ENCODE peak calls at places on chromosome 1, in four cellular contexts. G is HT1080, Z is progenitor cell of endocrine pancreas, M is RWPE1. O is an unnamed sample.

GRCh38 chr1:77350012-77350411 is 68.2 kb downstream of the AK5 start:
- DNase-seq in Z (no peak), M (no peak), G (no peak), O (no peak)

GRCh38 chr1:9338354-9339250 is 45.9 kb downstream of the SPSB1 start:
- DNase-seq in Z (no peak), G (no peak), M (no peak), O (no peak)

GRCh38 chr1:25037174-25038074 is 107.3 kb upstream of the RUNX3 start:
- DNase-seq in G (peak; percentile 59), M (peak; percentile 60), Z (no peak), O (peak; percentile 33)

GRCh38 chr1:65894738-65895605 is 102.3 kb downstream of the PDE4B start:
- DNase-seq in M (no peak), G (no peak), Z (no peak), O (no peak)

GRCh38 chr1:94675373-94675772 is 133.8 kb upstream of the F3 start:
- DNase-seq in G (no peak), M (no peak), Z (no peak), O (no peak)

GRCh38 chr1:114002492-114003290 is 23.4 kb downstream of the OLFML3 start:
- DNase-seq in M (no peak), Z (no peak), G (no peak), O (no peak)

GRCh38 chr1:48681476-48682305 is 95.0 kb downstream of the BEND5 start:
- DNase-seq in M (no peak), G (peak; percentile 70), Z (no peak), O (no peak)

GRCh38 chr1:60978421-60979357 is 103.7 kb upstream of the NFIA start:
- DNase-seq in M (peak; percentile 52), Z (no peak), G (peak; percentile 30), O (no peak)

GRCh38 chr1:147550302-147550937 is 9.1 kb downstream of the BCL9 start:
- DNase-seq in G (no peak), Z (no peak), M (no peak), O (no peak)

GRCh38 chr1:170067253-170067819 is 7.2 kb downstream of the KIFAP3 start:
- DNase-seq in Z (no peak), M (no peak), G (no peak), O (no peak)

GRCh38 chr1:22410928-22411495 is 40.6 kb upstream of the ZBTB40 start:
- DNase-seq in G (no peak), M (no peak), Z (no peak), O (no peak)

GRCh38 chr1:227895828-227896685 is 51.7 kb downstream of the WNT9A start:
- DNase-seq in Z (no peak), M (peak; percentile 64), G (peak; percentile 50), O (no peak)